ENCODE peak calls at places on chromosomes 11 and 22, in eight cellular contexts. One of them, this sample, is unnamed. For H3K27me3 and H3K36me3, the result is how much of the 10 kb centered on the place peaks cover.

GRCh38 chr11:102367364-102367763 is 20.4 kb downstream of the BIRC2 start:
- DNase-seq in mesenchymal stem cell: peak
- DNase-seq in neural progenitor cell: no peak
- DNase-seq in body of pancreas: no peak
- DNase-seq in Caco-2: no peak
- DNase-seq in hepatocyte: peak
- DNase-seq in CD4-positive, CD25-positive, alpha-beta regulatory T cell: peak
- DNase-seq in GM23248: peak
- DNase-seq in this sample: no peak

GRCh38 chr11:69318093-69318420 is 24.1 kb downstream of the MYEOV start:
- DNase-seq in mesenchymal stem cell: no peak
- DNase-seq in neural progenitor cell: no peak
- DNase-seq in body of pancreas: no peak
- DNase-seq in Caco-2: no peak
- DNase-seq in hepatocyte: no peak
- DNase-seq in CD4-positive, CD25-positive, alpha-beta regulatory T cell: no peak
- DNase-seq in GM23248: no peak
- DNase-seq in this sample: no peak

GRCh38 chr11:129075757-129076156 is 116.4 kb downstream of the ARHGAP32 start:
- DNase-seq in mesenchymal stem cell: no peak
- DNase-seq in neural progenitor cell: no peak
- DNase-seq in body of pancreas: no peak
- DNase-seq in Caco-2: no peak
- DNase-seq in hepatocyte: no peak
- DNase-seq in CD4-positive, CD25-positive, alpha-beta regulatory T cell: no peak
- DNase-seq in GM23248: no peak
- DNase-seq in this sample: no peak

GRCh38 chr11:9616858-9617257 is 43.4 kb downstream of the WEE1 start:
- DNase-seq in mesenchymal stem cell: no peak
- DNase-seq in neural progenitor cell: no peak
- DNase-seq in body of pancreas: no peak
- DNase-seq in Caco-2: no peak
- DNase-seq in hepatocyte: no peak
- DNase-seq in CD4-positive, CD25-positive, alpha-beta regulatory T cell: no peak
- DNase-seq in GM23248: peak
- DNase-seq in this sample: no peak

GRCh38 chr22:40156001-40156516 is 21.7 kb upstream of the TNRC6B start:
- DNase-seq in mesenchymal stem cell: peak
- DNase-seq in neural progenitor cell: no peak
- DNase-seq in body of pancreas: peak
- DNase-seq in Caco-2: peak
- DNase-seq in hepatocyte: peak
- DNase-seq in CD4-positive, CD25-positive, alpha-beta regulatory T cell: peak
- DNase-seq in GM23248: peak
- DNase-seq in this sample: peak

GRCh38 chr11:47468598-47469214 is 19.8 kb upstream of the RAPSN start:
- DNase-seq in mesenchymal stem cell: no peak
- DNase-seq in neural progenitor cell: no peak
- DNase-seq in body of pancreas: no peak
- DNase-seq in Caco-2: no peak
- DNase-seq in hepatocyte: no peak
- DNase-seq in CD4-positive, CD25-positive, alpha-beta regulatory T cell: no peak
- DNase-seq in GM23248: peak
- DNase-seq in this sample: no peak

GRCh38 chr22:19117111-19117512 is 5.1 kb downstream of the DGCR2 start:
- DNase-seq in mesenchymal stem cell: no peak
- DNase-seq in neural progenitor cell: no peak
- DNase-seq in body of pancreas: peak
- DNase-seq in Caco-2: no peak
- DNase-seq in hepatocyte: peak
- DNase-seq in CD4-positive, CD25-positive, alpha-beta regulatory T cell: peak
- DNase-seq in GM23248: no peak
- DNase-seq in this sample: peak

GRCh38 chr11:72454791-72455190 is 20.5 kb upstream of the CLPB start:
- DNase-seq in mesenchymal stem cell: no peak
- DNase-seq in neural progenitor cell: peak
- DNase-seq in body of pancreas: no peak
- DNase-seq in Caco-2: no peak
- DNase-seq in hepatocyte: no peak
- DNase-seq in CD4-positive, CD25-positive, alpha-beta regulatory T cell: no peak
- DNase-seq in GM23248: no peak
- DNase-seq in this sample: peak

GRCh38 chr22:30290318-30290678 is 993 bp upstream of the CASTOR1 start:
- DNase-seq in mesenchymal stem cell: peak
- DNase-seq in neural progenitor cell: no peak
- DNase-seq in body of pancreas: no peak
- DNase-seq in Caco-2: no peak
- DNase-seq in hepatocyte: no peak
- DNase-seq in CD4-positive, CD25-positive, alpha-beta regulatory T cell: peak
- DNase-seq in GM23248: peak
- DNase-seq in this sample: no peak

GRCh38 chr11:68253682-68254081 is 18.1 kb downstream of the C11orf24 start:
- DNase-seq in mesenchymal stem cell: no peak
- DNase-seq in neural progenitor cell: no peak
- DNase-seq in body of pancreas: no peak
- DNase-seq in Caco-2: peak
- DNase-seq in hepatocyte: no peak
- DNase-seq in CD4-positive, CD25-positive, alpha-beta regulatory T cell: no peak
- DNase-seq in GM23248: no peak
- DNase-seq in this sample: no peak

GRCh38 chr22:37412445-37413250 is 14.6 kb downstream of the ELFN2 start:
- DNase-seq in mesenchymal stem cell: no peak
- DNase-seq in neural progenitor cell: no peak
- DNase-seq in body of pancreas: no peak
- DNase-seq in Caco-2: no peak
- DNase-seq in hepatocyte: no peak
- DNase-seq in CD4-positive, CD25-positive, alpha-beta regulatory T cell: no peak
- DNase-seq in GM23248: no peak
- DNase-seq in this sample: no peak

GRCh38 chr11:79419120-79419519 is 21.7 kb downstream of the TENM4 start:
- DNase-seq in mesenchymal stem cell: peak
- DNase-seq in neural progenitor cell: no peak
- DNase-seq in body of pancreas: no peak
- DNase-seq in Caco-2: no peak
- DNase-seq in hepatocyte: peak
- DNase-seq in CD4-positive, CD25-positive, alpha-beta regulatory T cell: no peak
- DNase-seq in GM23248: peak
- DNase-seq in this sample: no peak

GRCh38 chr22:39820266-39820665 is 73.3 kb downstream of the ENTHD1 start:
- DNase-seq in mesenchymal stem cell: peak
- DNase-seq in neural progenitor cell: no peak
- DNase-seq in body of pancreas: no peak
- DNase-seq in Caco-2: no peak
- DNase-seq in hepatocyte: no peak
- DNase-seq in CD4-positive, CD25-positive, alpha-beta regulatory T cell: no peak
- DNase-seq in GM23248: peak
- DNase-seq in this sample: no peak

GRCh38 chr22:29032584-29032983 is 29.0 kb downstream of the C22orf31 start:
- DNase-seq in mesenchymal stem cell: peak
- DNase-seq in neural progenitor cell: no peak
- DNase-seq in body of pancreas: peak
- DNase-seq in Caco-2: no peak
- DNase-seq in hepatocyte: no peak
- DNase-seq in CD4-positive, CD25-positive, alpha-beta regulatory T cell: no peak
- DNase-seq in GM23248: peak
- DNase-seq in this sample: no peak

GRCh38 chr22:46609724-46610161 is 10.4 kb upstream of the GRAMD4 start:
- DNase-seq in mesenchymal stem cell: no peak
- DNase-seq in neural progenitor cell: no peak
- DNase-seq in body of pancreas: no peak
- DNase-seq in Caco-2: no peak
- DNase-seq in hepatocyte: no peak
- DNase-seq in CD4-positive, CD25-positive, alpha-beta regulatory T cell: no peak
- DNase-seq in GM23248: no peak
- DNase-seq in this sample: no peak

GRCh38 chr11:88590366-88590765 is 252.8 kb upstream of the CTSC start:
- DNase-seq in mesenchymal stem cell: no peak
- DNase-seq in neural progenitor cell: no peak
- DNase-seq in body of pancreas: no peak
- DNase-seq in Caco-2: no peak
- DNase-seq in hepatocyte: no peak
- DNase-seq in CD4-positive, CD25-positive, alpha-beta regulatory T cell: no peak
- DNase-seq in GM23248: no peak
- DNase-seq in this sample: no peak

DNA sequence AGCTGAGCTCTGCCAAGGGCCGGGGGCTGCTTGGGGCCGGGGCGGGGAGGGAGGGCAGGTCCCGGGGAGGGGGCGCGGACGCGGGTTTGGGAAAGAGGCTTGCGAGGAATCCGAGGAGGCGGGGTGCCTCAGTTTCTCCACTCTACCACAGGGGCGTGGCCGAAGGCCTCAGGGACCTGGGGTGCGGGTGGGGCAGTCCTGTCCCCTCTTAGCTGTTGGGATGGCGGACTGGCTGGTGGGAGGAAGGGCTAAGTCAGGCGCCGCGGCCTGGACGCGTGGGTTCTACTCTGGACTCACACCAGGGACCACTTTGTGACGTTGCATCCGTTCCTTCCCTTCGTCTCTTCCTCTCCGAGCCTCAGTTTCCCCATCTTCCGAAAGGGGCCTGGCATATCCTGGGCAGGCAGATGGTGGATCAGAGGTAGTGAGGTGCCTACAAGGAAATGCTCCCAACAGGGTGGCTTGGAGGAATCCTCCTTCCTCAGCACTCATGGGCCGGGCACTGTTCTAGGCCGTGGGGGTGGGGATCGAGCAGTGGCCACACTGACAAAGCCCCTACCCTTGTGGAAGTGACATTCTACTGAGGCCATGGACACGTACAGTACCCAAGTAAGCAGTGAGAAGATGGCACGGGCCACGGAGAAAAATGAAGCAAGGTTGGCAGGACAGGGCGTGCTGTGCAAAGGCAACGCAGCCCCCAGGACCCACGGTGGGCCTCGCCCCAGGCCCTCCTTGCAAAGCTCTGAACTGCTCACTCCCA is 13.2 kb downstream of the IGLL1 start:
- DNase-seq in mesenchymal stem cell: no peak
- DNase-seq in neural progenitor cell: no peak
- DNase-seq in body of pancreas: no peak
- DNase-seq in Caco-2: no peak
- DNase-seq in hepatocyte: no peak
- DNase-seq in CD4-positive, CD25-positive, alpha-beta regulatory T cell: no peak
- DNase-seq in GM23248: no peak
- DNase-seq in this sample: peak
- H3K4me3 ChIP-seq in mesenchymal stem cell: no peak
- H3K4me3 ChIP-seq in neural progenitor cell: peak
- H3K4me3 ChIP-seq in body of pancreas: no peak
- H3K4me3 ChIP-seq in Caco-2: peak
- H3K4me3 ChIP-seq in hepatocyte: peak
- H3K4me3 ChIP-seq in CD4-positive, CD25-positive, alpha-beta regulatory T cell: no peak
- H3K4me3 ChIP-seq in GM23248: no peak
- H3K4me3 ChIP-seq in this sample: peak

DNA sequence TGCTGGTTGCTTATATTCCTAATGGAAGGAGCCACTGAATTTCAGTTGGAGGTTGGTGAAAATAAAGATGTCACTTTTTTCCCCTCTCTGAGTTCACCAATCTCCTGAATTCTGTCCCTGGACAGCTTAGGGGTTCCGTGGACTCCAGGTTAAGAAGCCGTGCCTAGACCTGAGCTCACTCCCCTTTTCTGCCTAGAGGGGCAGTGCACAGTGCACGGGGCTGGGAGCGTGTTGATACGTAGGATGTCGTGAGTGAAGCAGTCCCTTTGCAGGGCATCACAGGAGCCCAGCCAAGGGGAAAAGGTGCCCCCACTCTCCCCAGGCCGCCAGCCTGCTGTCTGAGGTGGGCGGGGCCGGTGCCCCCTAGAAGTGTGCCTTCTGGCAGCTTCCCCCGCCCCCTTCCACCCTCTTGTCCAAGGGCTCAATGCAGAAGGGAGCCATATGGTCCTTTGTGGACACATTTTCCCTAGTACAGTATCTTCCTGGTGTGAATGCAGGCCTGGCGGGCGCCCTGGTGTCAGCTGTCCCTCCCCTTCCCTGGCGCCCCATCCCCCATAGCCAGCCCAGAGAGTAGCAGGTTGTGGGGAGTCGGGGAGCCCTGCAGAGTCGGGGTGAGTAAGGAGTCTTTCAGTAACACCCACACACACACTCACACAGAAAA is 67.7 kb upstream of the NNMT start:
- DNase-seq in mesenchymal stem cell: no peak
- DNase-seq in neural progenitor cell: no peak
- DNase-seq in body of pancreas: no peak
- DNase-seq in Caco-2: no peak
- DNase-seq in hepatocyte: no peak
- DNase-seq in CD4-positive, CD25-positive, alpha-beta regulatory T cell: no peak
- DNase-seq in GM23248: no peak
- DNase-seq in this sample: peak
- H3K27me3 ChIP-seq in mesenchymal stem cell: half or more
- H3K27me3 ChIP-seq in neural progenitor cell: under half
- H3K27me3 ChIP-seq in body of pancreas: under half
- H3K27me3 ChIP-seq in Caco-2: under half
- H3K27me3 ChIP-seq in hepatocyte: under half
- H3K27me3 ChIP-seq in CD4-positive, CD25-positive, alpha-beta regulatory T cell: under half
- H3K27me3 ChIP-seq in GM23248: under half
- H3K27me3 ChIP-seq in this sample: under half

GRCh38 chr11:74978041-74978440 is 10.7 kb upstream of the NEU3 start:
- DNase-seq in mesenchymal stem cell: no peak
- DNase-seq in neural progenitor cell: no peak
- DNase-seq in body of pancreas: no peak
- DNase-seq in Caco-2: no peak
- DNase-seq in hepatocyte: no peak
- DNase-seq in CD4-positive, CD25-positive, alpha-beta regulatory T cell: no peak
- DNase-seq in GM23248: no peak
- DNase-seq in this sample: no peak
- H3K36me3 ChIP-seq in mesenchymal stem cell: under half
- H3K36me3 ChIP-seq in neural progenitor cell: under half
- H3K36me3 ChIP-seq in body of pancreas: under half
- H3K36me3 ChIP-seq in Caco-2: under half
- H3K36me3 ChIP-seq in hepatocyte: under half
- H3K36me3 ChIP-seq in CD4-positive, CD25-positive, alpha-beta regulatory T cell: under half
- H3K36me3 ChIP-seq in GM23248: under half
- H3K36me3 ChIP-seq in this sample: under half

DNA sequence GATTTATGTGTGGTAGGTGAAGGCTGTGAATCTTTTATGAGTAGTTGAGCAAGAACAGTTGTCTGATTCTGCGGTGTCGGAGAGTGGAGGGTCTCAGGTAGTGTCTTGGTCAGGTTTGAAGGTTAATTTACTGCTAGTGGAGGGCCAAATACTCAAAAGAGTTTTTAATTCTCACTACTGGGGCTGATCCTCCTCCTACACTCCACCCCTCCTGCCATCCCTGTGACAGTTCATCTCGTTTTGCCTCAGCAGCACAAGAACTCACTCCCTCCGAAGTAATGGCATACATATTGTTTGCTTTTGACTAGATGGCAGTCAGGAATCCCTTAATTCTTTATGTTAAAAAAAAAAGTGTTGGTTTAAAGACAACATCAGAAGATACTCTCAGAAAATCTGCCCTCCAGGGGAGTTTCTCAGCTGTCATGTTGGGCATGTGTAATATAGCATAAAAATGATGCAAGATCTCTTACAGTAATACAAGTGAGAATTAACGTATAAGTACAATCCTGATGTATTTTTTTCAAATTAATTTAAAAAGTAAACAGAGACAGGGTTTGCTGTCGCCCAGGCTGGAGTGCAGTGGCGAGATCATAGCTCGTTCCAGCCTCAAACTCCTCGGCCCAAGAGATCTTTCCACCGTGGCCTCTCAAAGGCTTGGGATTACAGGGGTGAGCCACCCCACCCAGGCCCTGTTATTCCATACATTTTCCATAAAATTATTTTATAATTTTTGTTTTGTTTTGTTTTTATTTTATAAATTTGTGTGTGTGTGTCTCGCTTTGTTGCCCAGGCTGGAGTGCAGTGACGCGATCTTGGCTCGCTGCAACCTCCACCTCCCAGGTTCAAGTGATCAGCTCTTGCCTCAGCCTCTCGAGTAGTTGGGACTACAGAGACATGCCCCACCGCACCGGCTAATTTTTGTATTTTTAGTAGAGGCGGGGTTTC is 1.3 kb downstream of the FAR1 start:
- DNase-seq in mesenchymal stem cell: peak
- DNase-seq in neural progenitor cell: no peak
- DNase-seq in body of pancreas: no peak
- DNase-seq in Caco-2: no peak
- DNase-seq in hepatocyte: no peak
- DNase-seq in CD4-positive, CD25-positive, alpha-beta regulatory T cell: peak
- DNase-seq in GM23248: peak
- DNase-seq in this sample: no peak
- H3K4me3 ChIP-seq in mesenchymal stem cell: peak
- H3K4me3 ChIP-seq in neural progenitor cell: peak
- H3K4me3 ChIP-seq in body of pancreas: peak
- H3K4me3 ChIP-seq in Caco-2: peak
- H3K4me3 ChIP-seq in hepatocyte: peak
- H3K4me3 ChIP-seq in CD4-positive, CD25-positive, alpha-beta regulatory T cell: peak
- H3K4me3 ChIP-seq in GM23248: peak
- H3K4me3 ChIP-seq in this sample: peak

This sample was measured in H7.